ENCODE peak calls at places on chromosomes 6 and 20, in ten cellular contexts. One of them, this sample, is unnamed.

GRCh38 chr6:122458087-122458486 is 13.5 kb downstream of the SERINC1 start:
- DNase-seq in IMR-90: no peak
- DNase-seq in cortex of kidney: no peak
- DNase-seq in GDM1: no peak
- DNase-seq in aorta: no peak
- DNase-seq in NCI-H146: no peak
- DNase-seq in heart left ventricle: no peak
- DNase-seq in stimulated activated CD4-positive, alpha-beta T cell treated with anti-CD3 and anti-CD28 coated beads, Interleukin-2, amount 100 ng/mL, for 48 hours: no peak
- DNase-seq in NCI-H748 treated with DMSO at 0.1 percent for 48 hours: no peak
- DNase-seq in KBM-7: no peak
- DNase-seq in this sample: no peak

GRCh38 chr20:3875378-3875974 is 13.7 kb upstream of the PANK2 start:
- DNase-seq in IMR-90: no peak
- DNase-seq in cortex of kidney: no peak
- DNase-seq in GDM1: no peak
- DNase-seq in aorta: no peak
- DNase-seq in NCI-H146: no peak
- DNase-seq in heart left ventricle: no peak
- DNase-seq in stimulated activated CD4-positive, alpha-beta T cell treated with anti-CD3 and anti-CD28 coated beads, Interleukin-2, amount 100 ng/mL, for 48 hours: no peak
- DNase-seq in NCI-H748 treated with DMSO at 0.1 percent for 48 hours: no peak
- DNase-seq in KBM-7: peak
- DNase-seq in this sample: no peak

GRCh38 chr6:167162591-167162990 is 4.8 kb upstream of the GPR31 start:
- DNase-seq in IMR-90: no peak
- DNase-seq in cortex of kidney: no peak
- DNase-seq in GDM1: no peak
- DNase-seq in aorta: no peak
- DNase-seq in NCI-H146: no peak
- DNase-seq in heart left ventricle: no peak
- DNase-seq in stimulated activated CD4-positive, alpha-beta T cell treated with anti-CD3 and anti-CD28 coated beads, Interleukin-2, amount 100 ng/mL, for 48 hours: no peak
- DNase-seq in NCI-H748 treated with DMSO at 0.1 percent for 48 hours: no peak
- DNase-seq in KBM-7: no peak
- DNase-seq in this sample: no peak

GRCh38 chr6:135540207-135540877 is 42.8 kb upstream of the AHI1 start:
- DNase-seq in IMR-90: peak
- DNase-seq in cortex of kidney: no peak
- DNase-seq in GDM1: no peak
- DNase-seq in aorta: no peak
- DNase-seq in NCI-H146: no peak
- DNase-seq in heart left ventricle: no peak
- DNase-seq in stimulated activated CD4-positive, alpha-beta T cell treated with anti-CD3 and anti-CD28 coated beads, Interleukin-2, amount 100 ng/mL, for 48 hours: no peak
- DNase-seq in NCI-H748 treated with DMSO at 0.1 percent for 48 hours: no peak
- DNase-seq in KBM-7: no peak
- DNase-seq in this sample: no peak

GRCh38 chr6:50840814-50841192 is 22.1 kb downstream of the TFAP2B start:
- DNase-seq in IMR-90: no peak
- DNase-seq in cortex of kidney: no peak
- DNase-seq in GDM1: no peak
- DNase-seq in aorta: no peak
- DNase-seq in NCI-H146: no peak
- DNase-seq in heart left ventricle: no peak
- DNase-seq in stimulated activated CD4-positive, alpha-beta T cell treated with anti-CD3 and anti-CD28 coated beads, Interleukin-2, amount 100 ng/mL, for 48 hours: no peak
- DNase-seq in NCI-H748 treated with DMSO at 0.1 percent for 48 hours: no peak
- DNase-seq in KBM-7: no peak
- DNase-seq in this sample: no peak

GRCh38 chr6:168506460-168506859 is 65.5 kb downstream of the SMOC2 start:
- DNase-seq in IMR-90: no peak
- DNase-seq in cortex of kidney: no peak
- DNase-seq in GDM1: no peak
- DNase-seq in aorta: no peak
- DNase-seq in NCI-H146: peak
- DNase-seq in heart left ventricle: no peak
- DNase-seq in stimulated activated CD4-positive, alpha-beta T cell treated with anti-CD3 and anti-CD28 coated beads, Interleukin-2, amount 100 ng/mL, for 48 hours: no peak
- DNase-seq in NCI-H748 treated with DMSO at 0.1 percent for 48 hours: peak
- DNase-seq in KBM-7: no peak
- DNase-seq in this sample: no peak

GRCh38 chr6:156778615-156779205 is 1.5 kb downstream of the ARID1B start:
- DNase-seq in IMR-90: no peak
- DNase-seq in cortex of kidney: no peak
- DNase-seq in GDM1: peak
- DNase-seq in aorta: peak
- DNase-seq in NCI-H146: peak
- DNase-seq in heart left ventricle: peak
- DNase-seq in stimulated activated CD4-positive, alpha-beta T cell treated with anti-CD3 and anti-CD28 coated beads, Interleukin-2, amount 100 ng/mL, for 48 hours: peak
- DNase-seq in NCI-H748 treated with DMSO at 0.1 percent for 48 hours: no peak
- DNase-seq in KBM-7: peak
- DNase-seq in this sample: no peak

GRCh38 chr6:144725731-144726522 is 440.8 kb downstream of the UTRN start:
- DNase-seq in IMR-90: no peak
- DNase-seq in cortex of kidney: no peak
- DNase-seq in GDM1: no peak
- DNase-seq in aorta: no peak
- DNase-seq in NCI-H146: peak
- DNase-seq in heart left ventricle: no peak
- DNase-seq in stimulated activated CD4-positive, alpha-beta T cell treated with anti-CD3 and anti-CD28 coated beads, Interleukin-2, amount 100 ng/mL, for 48 hours: no peak
- DNase-seq in NCI-H748 treated with DMSO at 0.1 percent for 48 hours: no peak
- DNase-seq in KBM-7: no peak
- DNase-seq in this sample: no peak

GRCh38 chr20:8082999-8083398 is 49.1 kb upstream of the PLCB1 start:
- DNase-seq in IMR-90: peak
- DNase-seq in cortex of kidney: no peak
- DNase-seq in GDM1: no peak
- DNase-seq in aorta: no peak
- DNase-seq in NCI-H146: no peak
- DNase-seq in heart left ventricle: no peak
- DNase-seq in stimulated activated CD4-positive, alpha-beta T cell treated with anti-CD3 and anti-CD28 coated beads, Interleukin-2, amount 100 ng/mL, for 48 hours: no peak
- DNase-seq in NCI-H748 treated with DMSO at 0.1 percent for 48 hours: no peak
- DNase-seq in KBM-7: no peak
- DNase-seq in this sample: no peak

GRCh38 chr6:113137411-113137810 is 719.7 kb upstream of the MARCKS start:
- DNase-seq in IMR-90: no peak
- DNase-seq in cortex of kidney: no peak
- DNase-seq in GDM1: no peak
- DNase-seq in aorta: peak
- DNase-seq in NCI-H146: no peak
- DNase-seq in heart left ventricle: peak
- DNase-seq in stimulated activated CD4-positive, alpha-beta T cell treated with anti-CD3 and anti-CD28 coated beads, Interleukin-2, amount 100 ng/mL, for 48 hours: no peak
- DNase-seq in NCI-H748 treated with DMSO at 0.1 percent for 48 hours: no peak
- DNase-seq in KBM-7: no peak
- DNase-seq in this sample: no peak

GRCh38 chr6:43768983-43769525 is 957 bp upstream of the VEGFA start:
- DNase-seq in IMR-90: peak
- DNase-seq in cortex of kidney: no peak
- DNase-seq in GDM1: no peak
- DNase-seq in aorta: peak
- DNase-seq in NCI-H146: no peak
- DNase-seq in heart left ventricle: peak
- DNase-seq in stimulated activated CD4-positive, alpha-beta T cell treated with anti-CD3 and anti-CD28 coated beads, Interleukin-2, amount 100 ng/mL, for 48 hours: no peak
- DNase-seq in NCI-H748 treated with DMSO at 0.1 percent for 48 hours: no peak
- DNase-seq in KBM-7: no peak
- DNase-seq in this sample: no peak

GRCh38 chr20:33686008-33686983 is at the start of gene E2F1:
- DNase-seq in IMR-90: peak
- DNase-seq in cortex of kidney: peak
- DNase-seq in GDM1: peak
- DNase-seq in aorta: peak
- DNase-seq in NCI-H146: peak
- DNase-seq in heart left ventricle: peak
- DNase-seq in stimulated activated CD4-positive, alpha-beta T cell treated with anti-CD3 and anti-CD28 coated beads, Interleukin-2, amount 100 ng/mL, for 48 hours: peak
- DNase-seq in NCI-H748 treated with DMSO at 0.1 percent for 48 hours: peak
- DNase-seq in KBM-7: peak
- DNase-seq in this sample: peak

GRCh38 chr6:1901556-1901955 is 291.8 kb downstream of the FOXC1 start:
- DNase-seq in IMR-90: peak
- DNase-seq in cortex of kidney: no peak
- DNase-seq in GDM1: no peak
- DNase-seq in aorta: no peak
- DNase-seq in NCI-H146: no peak
- DNase-seq in heart left ventricle: no peak
- DNase-seq in stimulated activated CD4-positive, alpha-beta T cell treated with anti-CD3 and anti-CD28 coated beads, Interleukin-2, amount 100 ng/mL, for 48 hours: no peak
- DNase-seq in NCI-H748 treated with DMSO at 0.1 percent for 48 hours: no peak
- DNase-seq in KBM-7: no peak
- DNase-seq in this sample: no peak

GRCh38 chr6:148677594-148678476 is 69.0 kb upstream of the UST start:
- DNase-seq in IMR-90: no peak
- DNase-seq in cortex of kidney: no peak
- DNase-seq in GDM1: peak
- DNase-seq in aorta: no peak
- DNase-seq in NCI-H146: no peak
- DNase-seq in heart left ventricle: no peak
- DNase-seq in stimulated activated CD4-positive, alpha-beta T cell treated with anti-CD3 and anti-CD28 coated beads, Interleukin-2, amount 100 ng/mL, for 48 hours: no peak
- DNase-seq in NCI-H748 treated with DMSO at 0.1 percent for 48 hours: no peak
- DNase-seq in KBM-7: peak
- DNase-seq in this sample: no peak

GRCh38 chr6:150783818-150784217 is 81.7 kb upstream of the MTHFD1L start:
- DNase-seq in IMR-90: peak
- DNase-seq in cortex of kidney: no peak
- DNase-seq in GDM1: no peak
- DNase-seq in aorta: no peak
- DNase-seq in NCI-H146: no peak
- DNase-seq in heart left ventricle: no peak
- DNase-seq in stimulated activated CD4-positive, alpha-beta T cell treated with anti-CD3 and anti-CD28 coated beads, Interleukin-2, amount 100 ng/mL, for 48 hours: no peak
- DNase-seq in NCI-H748 treated with DMSO at 0.1 percent for 48 hours: no peak
- DNase-seq in KBM-7: no peak
- DNase-seq in this sample: no peak

GRCh38 chr6:165056292-165056691 is 253.1 kb downstream of the C6orf118 start:
- DNase-seq in IMR-90: no peak
- DNase-seq in cortex of kidney: no peak
- DNase-seq in GDM1: no peak
- DNase-seq in aorta: no peak
- DNase-seq in NCI-H146: no peak
- DNase-seq in heart left ventricle: no peak
- DNase-seq in stimulated activated CD4-positive, alpha-beta T cell treated with anti-CD3 and anti-CD28 coated beads, Interleukin-2, amount 100 ng/mL, for 48 hours: no peak
- DNase-seq in NCI-H748 treated with DMSO at 0.1 percent for 48 hours: no peak
- DNase-seq in KBM-7: no peak
- DNase-seq in this sample: no peak

GRCh38 chr6:35426074-35426473 is 26.1 kb upstream of the FANCE start:
- DNase-seq in IMR-90: no peak
- DNase-seq in cortex of kidney: no peak
- DNase-seq in GDM1: no peak
- DNase-seq in aorta: no peak
- DNase-seq in NCI-H146: no peak
- DNase-seq in heart left ventricle: no peak
- DNase-seq in stimulated activated CD4-positive, alpha-beta T cell treated with anti-CD3 and anti-CD28 coated beads, Interleukin-2, amount 100 ng/mL, for 48 hours: no peak
- DNase-seq in NCI-H748 treated with DMSO at 0.1 percent for 48 hours: no peak
- DNase-seq in KBM-7: peak
- DNase-seq in this sample: no peak

GRCh38 chr6:36241728-36242127 is 28.1 kb upstream of the PNPLA1 start:
- DNase-seq in IMR-90: peak
- DNase-seq in cortex of kidney: no peak
- DNase-seq in GDM1: peak
- DNase-seq in aorta: no peak
- DNase-seq in NCI-H146: no peak
- DNase-seq in heart left ventricle: no peak
- DNase-seq in stimulated activated CD4-positive, alpha-beta T cell treated with anti-CD3 and anti-CD28 coated beads, Interleukin-2, amount 100 ng/mL, for 48 hours: no peak
- DNase-seq in NCI-H748 treated with DMSO at 0.1 percent for 48 hours: no peak
- DNase-seq in KBM-7: peak
- DNase-seq in this sample: no peak

GRCh38 chr6:129329677-129330076 is 380.3 kb downstream of the ARHGAP18 start:
- DNase-seq in IMR-90: no peak
- DNase-seq in cortex of kidney: no peak
- DNase-seq in GDM1: no peak
- DNase-seq in aorta: no peak
- DNase-seq in NCI-H146: peak
- DNase-seq in heart left ventricle: no peak
- DNase-seq in stimulated activated CD4-positive, alpha-beta T cell treated with anti-CD3 and anti-CD28 coated beads, Interleukin-2, amount 100 ng/mL, for 48 hours: no peak
- DNase-seq in NCI-H748 treated with DMSO at 0.1 percent for 48 hours: no peak
- DNase-seq in KBM-7: no peak
- DNase-seq in this sample: no peak

GRCh38 chr6:105844275-105844848 is 241.8 kb upstream of the PRDM1 start:
- DNase-seq in IMR-90: peak
- DNase-seq in cortex of kidney: no peak
- DNase-seq in GDM1: no peak
- DNase-seq in aorta: no peak
- DNase-seq in NCI-H146: no peak
- DNase-seq in heart left ventricle: peak
- DNase-seq in stimulated activated CD4-positive, alpha-beta T cell treated with anti-CD3 and anti-CD28 coated beads, Interleukin-2, amount 100 ng/mL, for 48 hours: no peak
- DNase-seq in NCI-H748 treated with DMSO at 0.1 percent for 48 hours: no peak
- DNase-seq in KBM-7: no peak
- DNase-seq in this sample: no peak

GRCh38 chr6:75081920-75082319 is 123.9 kb downstream of the COL12A1 start:
- DNase-seq in IMR-90: peak
- DNase-seq in cortex of kidney: no peak
- DNase-seq in GDM1: no peak
- DNase-seq in aorta: no peak
- DNase-seq in NCI-H146: no peak
- DNase-seq in heart left ventricle: no peak
- DNase-seq in stimulated activated CD4-positive, alpha-beta T cell treated with anti-CD3 and anti-CD28 coated beads, Interleukin-2, amount 100 ng/mL, for 48 hours: no peak
- DNase-seq in NCI-H748 treated with DMSO at 0.1 percent for 48 hours: no peak
- DNase-seq in KBM-7: no peak
- DNase-seq in this sample: no peak

GRCh38 chr20:1773816-1774215 is 116.2 kb upstream of the SIRPG start:
- DNase-seq in IMR-90: no peak
- DNase-seq in cortex of kidney: no peak
- DNase-seq in GDM1: no peak
- DNase-seq in aorta: no peak
- DNase-seq in NCI-H146: no peak
- DNase-seq in heart left ventricle: no peak
- DNase-seq in stimulated activated CD4-positive, alpha-beta T cell treated with anti-CD3 and anti-CD28 coated beads, Interleukin-2, amount 100 ng/mL, for 48 hours: no peak
- DNase-seq in NCI-H748 treated with DMSO at 0.1 percent for 48 hours: no peak
- DNase-seq in KBM-7: no peak
- DNase-seq in this sample: no peak

GRCh38 chr6:138464085-138464484 is 35.2 kb downstream of the NHSL1 start:
- DNase-seq in IMR-90: no peak
- DNase-seq in cortex of kidney: no peak
- DNase-seq in GDM1: no peak
- DNase-seq in aorta: no peak
- DNase-seq in NCI-H146: no peak
- DNase-seq in heart left ventricle: no peak
- DNase-seq in stimulated activated CD4-positive, alpha-beta T cell treated with anti-CD3 and anti-CD28 coated beads, Interleukin-2, amount 100 ng/mL, for 48 hours: no peak
- DNase-seq in NCI-H748 treated with DMSO at 0.1 percent for 48 hours: no peak
- DNase-seq in KBM-7: no peak
- DNase-seq in this sample: no peak

GRCh38 chr20:19633985-19634384 is 124.1 kb upstream of the RIN2 start:
- DNase-seq in IMR-90: peak
- DNase-seq in cortex of kidney: no peak
- DNase-seq in GDM1: no peak
- DNase-seq in aorta: no peak
- DNase-seq in NCI-H146: no peak
- DNase-seq in heart left ventricle: no peak
- DNase-seq in stimulated activated CD4-positive, alpha-beta T cell treated with anti-CD3 and anti-CD28 coated beads, Interleukin-2, amount 100 ng/mL, for 48 hours: no peak
- DNase-seq in NCI-H748 treated with DMSO at 0.1 percent for 48 hours: no peak
- DNase-seq in KBM-7: no peak
- DNase-seq in this sample: no peak

GRCh38 chr6:83051386-83052172 is 14.1 kb downstream of the UBE3D start:
- DNase-seq in IMR-90: no peak
- DNase-seq in cortex of kidney: no peak
- DNase-seq in GDM1: no peak
- DNase-seq in aorta: no peak
- DNase-seq in NCI-H146: peak
- DNase-seq in heart left ventricle: no peak
- DNase-seq in stimulated activated CD4-positive, alpha-beta T cell treated with anti-CD3 and anti-CD28 coated beads, Interleukin-2, amount 100 ng/mL, for 48 hours: no peak
- DNase-seq in NCI-H748 treated with DMSO at 0.1 percent for 48 hours: peak
- DNase-seq in KBM-7: peak
- DNase-seq in this sample: no peak

GRCh38 chr20:53918949-53919361 is 151.4 kb downstream of the BCAS1 start:
- DNase-seq in IMR-90: no peak
- DNase-seq in cortex of kidney: no peak
- DNase-seq in GDM1: no peak
- DNase-seq in aorta: no peak
- DNase-seq in NCI-H146: no peak
- DNase-seq in heart left ventricle: no peak
- DNase-seq in stimulated activated CD4-positive, alpha-beta T cell treated with anti-CD3 and anti-CD28 coated beads, Interleukin-2, amount 100 ng/mL, for 48 hours: no peak
- DNase-seq in NCI-H748 treated with DMSO at 0.1 percent for 48 hours: no peak
- DNase-seq in KBM-7: no peak
- DNase-seq in this sample: no peak

GRCh38 chr20:56656632-56657031 is 27.5 kb downstream of the TFAP2C start:
- DNase-seq in IMR-90: no peak
- DNase-seq in cortex of kidney: no peak
- DNase-seq in GDM1: no peak
- DNase-seq in aorta: no peak
- DNase-seq in NCI-H146: no peak
- DNase-seq in heart left ventricle: no peak
- DNase-seq in stimulated activated CD4-positive, alpha-beta T cell treated with anti-CD3 and anti-CD28 coated beads, Interleukin-2, amount 100 ng/mL, for 48 hours: no peak
- DNase-seq in NCI-H748 treated with DMSO at 0.1 percent for 48 hours: no peak
- DNase-seq in KBM-7: no peak
- DNase-seq in this sample: no peak

GRCh38 chr6:37027036-37027720 is 21.7 kb downstream of the FGD2 start:
- DNase-seq in IMR-90: no peak
- DNase-seq in cortex of kidney: no peak
- DNase-seq in GDM1: no peak
- DNase-seq in aorta: peak
- DNase-seq in NCI-H146: no peak
- DNase-seq in heart left ventricle: no peak
- DNase-seq in stimulated activated CD4-positive, alpha-beta T cell treated with anti-CD3 and anti-CD28 coated beads, Interleukin-2, amount 100 ng/mL, for 48 hours: no peak
- DNase-seq in NCI-H748 treated with DMSO at 0.1 percent for 48 hours: no peak
- DNase-seq in KBM-7: no peak
- DNase-seq in this sample: no peak

This sample was measured in GM12892.